ENCODE peak calls at places on chromosomes 4 and X, in five cellular contexts. L is SK-N-SH, B is K562, I is IMR-90, C is GM12878. P is an unnamed sample.

GRCh38 chr4:4762909-4763814 is 96.3 kb upstream of the MSX1 start:
- DNase-seq in C (peak; percentile 86), B (no peak), I (peak; percentile 59), L (peak; percentile 84), P (no peak)

GRCh38 chr4:136918772-136919171 is 613.5 kb downstream of the PCDH18 start:
- DNase-seq in I (no peak), B (no peak), C (no peak), L (no peak), P (no peak)

GRCh38 chr4:127741247-127741646 is 11.0 kb downstream of the SLC25A31 start:
- DNase-seq in I (no peak), C (no peak), L (no peak), B (no peak), P (no peak)

GRCh38 chrX:120380699-120381098 is 18.8 kb downstream of the ATP1B4 start:
- DNase-seq in B (no peak), I (no peak), L (no peak), C (no peak), P (peak; percentile 10)

GRCh38 chr4:22695917-22696316 is 3.2 kb downstream of the GBA3 start:
- DNase-seq in L (no peak), C (no peak), B (no peak), I (no peak), P (no peak)

GRCh38 chrX:136166221-136166855 is 19.0 kb downstream of the FHL1 start:
- DNase-seq in C (no peak), B (peak; percentile 15), L (no peak), I (peak; percentile 55), P (no peak)

GRCh38 chr4:4492161-4492847 is 49.5 kb downstream of the STX18 start:
- DNase-seq in B (no peak), I (peak; percentile 77), L (no peak), C (peak; percentile 56), P (no peak)

GRCh38 chr4:91894006-91894405 is 409.8 kb upstream of the GRID2 start:
- DNase-seq in L (no peak), I (no peak), C (no peak), B (no peak), P (no peak)

GRCh38 chr4:76213415-76214268 is at the start of gene SCARB2:
- DNase-seq in B (peak; percentile 87), L (peak; percentile 96), I (peak; percentile 84), C (no peak), P (peak; percentile 61)

GRCh38 chrX:114580336-114580735 is 3.5 kb upstream of the HTR2C start:
- DNase-seq in L (peak; percentile 25), B (no peak), I (no peak), C (no peak), P (no peak)

GRCh38 chr4:100504086-100504874 is 13.5 kb downstream of the EMCN start:
- DNase-seq in C (no peak), B (no peak), I (no peak), L (no peak), P (no peak)

GRCh38 chr4:622996-623913 is 2.1 kb upstream of the PDE6B start:
- DNase-seq in B (no peak), I (no peak), C (no peak), L (no peak), P (no peak)

GRCh38 chr4:114659386-114660008 is 60.9 kb downstream of the UGT8 start:
- DNase-seq in B (peak; percentile 34), C (peak; percentile 32), I (peak; percentile 64), L (peak; percentile 60), P (peak; percentile 42)

GRCh38 chr4:121192500-121192899 is 28.4 kb upstream of the TNIP3 start:
- DNase-seq in I (peak; percentile 48), C (peak; percentile 39), L (peak; percentile 15), B (peak; percentile 17), P (peak; percentile 16)

GRCh38 chr4:78951862-78952472 is 12.7 kb upstream of the PAQR3 start:
- DNase-seq in B (peak; percentile 60), C (no peak), L (peak; percentile 30), I (peak; percentile 45), P (peak; percentile 33)

GRCh38 chr4:153409412-153409811 is 56.7 kb upstream of the TMEM131L start:
- DNase-seq in C (no peak), L (no peak), B (peak; percentile 52), I (peak; percentile 89), P (no peak)

GRCh38 chr4:74426101-74426500 is 18.8 kb upstream of the AREG start:
- DNase-seq in I (peak; percentile 91), L (no peak), B (no peak), C (no peak), P (no peak)

GRCh38 chr4:61489927-61490326 is 289.8 kb downstream of the ADGRL3 start:
- DNase-seq in B (no peak), I (no peak), L (no peak), C (no peak), P (no peak)
- TF ChIP-seq MXI1 in B (no peak), I (no peak), L (no peak), C (no peak), P (no peak)

DNA sequence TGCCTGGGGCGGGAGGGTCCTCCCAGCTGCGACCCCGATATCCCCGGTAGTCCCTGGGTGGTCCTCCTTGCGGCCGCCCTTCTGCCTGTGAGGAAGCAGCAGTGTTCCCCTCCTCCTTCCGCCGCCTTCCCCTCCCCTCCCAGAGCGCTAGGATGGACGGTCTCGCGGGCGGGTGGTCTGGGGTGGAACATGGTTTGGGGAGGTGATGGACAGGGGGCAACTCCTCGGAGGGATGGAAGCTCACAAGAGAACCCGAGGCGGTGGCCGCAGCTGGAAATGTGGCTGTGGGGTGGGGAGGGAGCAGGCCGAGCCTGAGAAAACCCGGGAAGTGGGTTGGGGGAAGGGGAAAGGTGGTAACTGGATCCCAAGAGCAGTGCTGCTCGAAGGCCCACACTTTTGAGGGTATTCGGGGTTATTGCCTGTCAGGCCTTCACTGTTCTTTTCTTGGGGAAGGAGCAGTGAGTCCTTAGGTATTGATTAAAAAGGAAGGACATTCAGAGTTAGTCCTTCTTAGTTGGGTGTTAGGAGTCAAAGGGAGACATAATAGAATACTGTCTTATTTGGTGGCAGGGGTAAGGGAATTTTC is 581 bp downstream of the UBE2K start:
- DNase-seq in L (peak; percentile 74), C (no peak), B (peak; percentile 65), I (no peak), P (peak; percentile 25)
- TF ChIP-seq MXI1 in L (no peak), C (no peak), B (no peak), I (peak; percentile 18), P (no peak)

GRCh38 chr4:18593297-18594002 is 571.9 kb upstream of the LCORL start:
- DNase-seq in I (peak; percentile 74), B (peak; percentile 66), L (peak; percentile 63), C (peak; percentile 7), P (peak; percentile 66)
- TF ChIP-seq MXI1 in I (no peak), B (no peak), L (no peak), C (no peak), P (no peak)

GRCh38 chrX:22650691-22651090 is 349.1 kb upstream of the DDX53 start:
- DNase-seq in I (no peak), C (no peak), B (no peak), L (no peak), P (no peak)

GRCh38 chrX:22652596-22652995 is 347.2 kb upstream of the DDX53 start:
- DNase-seq in B (no peak), I (peak; percentile 50), C (no peak), L (peak; percentile 23), P (peak; percentile 8)
- TF ChIP-seq MXI1 in B (no peak), I (no peak), C (no peak), L (no peak), P (no peak)

P was measured in HepG2.